ENCODE peak calls at places on chromosomes 1 and 21, in five cellular contexts. One of them, this sample, is unnamed.

GRCh38 chr21:29053011-29053553 is 20.4 kb downstream of the CCT8 start:
- DNase-seq in frontal cortex: no peak
- DNase-seq in choroid plexus epithelial cell: no peak
- DNase-seq in DMS53: no peak
- DNase-seq in stimulated activated CD8-positive, alpha-beta memory T cell treated with anti-CD3 and anti-CD28 coated beads, Interleukin-7, amount 100 ng/mL, for 1 hour: no peak
- DNase-seq in this sample: no peak

GRCh38 chr1:14897080-14897449 is 256.5 kb upstream of the TMEM51 start:
- DNase-seq in choroid plexus epithelial cell: peak
- DNase-seq in DMS53: no peak
- DNase-seq in frontal cortex: no peak
- DNase-seq in stimulated activated CD8-positive, alpha-beta memory T cell treated with anti-CD3 and anti-CD28 coated beads, Interleukin-7, amount 100 ng/mL, for 1 hour: no peak
- DNase-seq in this sample: no peak

GRCh38 chr1:31531177-31532000 is 44.9 kb upstream of the TINAGL1 start:
- DNase-seq in stimulated activated CD8-positive, alpha-beta memory T cell treated with anti-CD3 and anti-CD28 coated beads, Interleukin-7, amount 100 ng/mL, for 1 hour: no peak
- DNase-seq in frontal cortex: no peak
- DNase-seq in DMS53: no peak
- DNase-seq in choroid plexus epithelial cell: peak
- DNase-seq in this sample: no peak

GRCh38 chr1:9881838-9882249 is 28.2 kb downstream of the CTNNBIP1 start:
- DNase-seq in DMS53: no peak
- DNase-seq in frontal cortex: no peak
- DNase-seq in choroid plexus epithelial cell: peak
- DNase-seq in stimulated activated CD8-positive, alpha-beta memory T cell treated with anti-CD3 and anti-CD28 coated beads, Interleukin-7, amount 100 ng/mL, for 1 hour: no peak
- DNase-seq in this sample: no peak

GRCh38 chr1:61950418-61950817 is 208.1 kb downstream of the PATJ start:
- DNase-seq in DMS53: peak
- DNase-seq in frontal cortex: no peak
- DNase-seq in stimulated activated CD8-positive, alpha-beta memory T cell treated with anti-CD3 and anti-CD28 coated beads, Interleukin-7, amount 100 ng/mL, for 1 hour: no peak
- DNase-seq in choroid plexus epithelial cell: peak
- DNase-seq in this sample: no peak

GRCh38 chr1:112558634-112559033 is 49.9 kb downstream of the WNT2B start:
- DNase-seq in choroid plexus epithelial cell: no peak
- DNase-seq in stimulated activated CD8-positive, alpha-beta memory T cell treated with anti-CD3 and anti-CD28 coated beads, Interleukin-7, amount 100 ng/mL, for 1 hour: no peak
- DNase-seq in DMS53: no peak
- DNase-seq in frontal cortex: no peak
- DNase-seq in this sample: no peak

GRCh38 chr1:177591155-177591554 is 378.7 kb downstream of the SEC16B start:
- DNase-seq in frontal cortex: no peak
- DNase-seq in choroid plexus epithelial cell: no peak
- DNase-seq in DMS53: no peak
- DNase-seq in stimulated activated CD8-positive, alpha-beta memory T cell treated with anti-CD3 and anti-CD28 coated beads, Interleukin-7, amount 100 ng/mL, for 1 hour: no peak
- DNase-seq in this sample: no peak

GRCh38 chr1:55986003-55986402 is 593.4 kb downstream of the PLPP3 start:
- DNase-seq in stimulated activated CD8-positive, alpha-beta memory T cell treated with anti-CD3 and anti-CD28 coated beads, Interleukin-7, amount 100 ng/mL, for 1 hour: no peak
- DNase-seq in choroid plexus epithelial cell: no peak
- DNase-seq in DMS53: no peak
- DNase-seq in frontal cortex: no peak
- DNase-seq in this sample: no peak

GRCh38 chr1:70779571-70779970 is 268.0 kb downstream of the PTGER3 start:
- DNase-seq in frontal cortex: no peak
- DNase-seq in choroid plexus epithelial cell: no peak
- DNase-seq in stimulated activated CD8-positive, alpha-beta memory T cell treated with anti-CD3 and anti-CD28 coated beads, Interleukin-7, amount 100 ng/mL, for 1 hour: no peak
- DNase-seq in DMS53: no peak
- DNase-seq in this sample: no peak

GRCh38 chr1:206575165-206575893 is 36.9 kb downstream of the EIF2D start:
- DNase-seq in frontal cortex: no peak
- DNase-seq in stimulated activated CD8-positive, alpha-beta memory T cell treated with anti-CD3 and anti-CD28 coated beads, Interleukin-7, amount 100 ng/mL, for 1 hour: no peak
- DNase-seq in choroid plexus epithelial cell: peak
- DNase-seq in DMS53: no peak
- DNase-seq in this sample: no peak

GRCh38 chr1:228317411-228317828 is 89.2 kb downstream of the TRIM11 start:
- DNase-seq in DMS53: no peak
- DNase-seq in frontal cortex: no peak
- DNase-seq in choroid plexus epithelial cell: no peak
- DNase-seq in stimulated activated CD8-positive, alpha-beta memory T cell treated with anti-CD3 and anti-CD28 coated beads, Interleukin-7, amount 100 ng/mL, for 1 hour: no peak
- DNase-seq in this sample: no peak

GRCh38 chr1:114113801-114114750 is 39.6 kb downstream of the SYT6 start:
- DNase-seq in DMS53: peak
- DNase-seq in frontal cortex: no peak
- DNase-seq in choroid plexus epithelial cell: peak
- DNase-seq in stimulated activated CD8-positive, alpha-beta memory T cell treated with anti-CD3 and anti-CD28 coated beads, Interleukin-7, amount 100 ng/mL, for 1 hour: no peak
- DNase-seq in this sample: peak

GRCh38 chr21:23801292-23801691 is 1806.0 kb downstream of the MRPL39 start:
- DNase-seq in frontal cortex: no peak
- DNase-seq in DMS53: no peak
- DNase-seq in choroid plexus epithelial cell: no peak
- DNase-seq in stimulated activated CD8-positive, alpha-beta memory T cell treated with anti-CD3 and anti-CD28 coated beads, Interleukin-7, amount 100 ng/mL, for 1 hour: no peak
- DNase-seq in this sample: no peak

GRCh38 chr1:232274236-232274855 is 355.6 kb downstream of the SIPA1L2 start:
- DNase-seq in choroid plexus epithelial cell: no peak
- DNase-seq in stimulated activated CD8-positive, alpha-beta memory T cell treated with anti-CD3 and anti-CD28 coated beads, Interleukin-7, amount 100 ng/mL, for 1 hour: no peak
- DNase-seq in DMS53: no peak
- DNase-seq in frontal cortex: no peak
- DNase-seq in this sample: no peak

GRCh38 chr1:203304919-203305808 is at the start of gene BTG2:
- DNase-seq in DMS53: peak
- DNase-seq in frontal cortex: peak
- DNase-seq in choroid plexus epithelial cell: peak
- DNase-seq in stimulated activated CD8-positive, alpha-beta memory T cell treated with anti-CD3 and anti-CD28 coated beads, Interleukin-7, amount 100 ng/mL, for 1 hour: peak
- DNase-seq in this sample: peak

GRCh38 chr1:228508253-228508652 is 21.1 kb downstream of the RNF187 start:
- DNase-seq in choroid plexus epithelial cell: no peak
- DNase-seq in stimulated activated CD8-positive, alpha-beta memory T cell treated with anti-CD3 and anti-CD28 coated beads, Interleukin-7, amount 100 ng/mL, for 1 hour: no peak
- DNase-seq in frontal cortex: no peak
- DNase-seq in DMS53: no peak
- DNase-seq in this sample: no peak

GRCh38 chr1:5771788-5772187 is 220.4 kb downstream of the NPHP4 start:
- DNase-seq in stimulated activated CD8-positive, alpha-beta memory T cell treated with anti-CD3 and anti-CD28 coated beads, Interleukin-7, amount 100 ng/mL, for 1 hour: no peak
- DNase-seq in choroid plexus epithelial cell: no peak
- DNase-seq in DMS53: no peak
- DNase-seq in frontal cortex: no peak
- DNase-seq in this sample: no peak

GRCh38 chr1:36211307-36211706 is 12.9 kb upstream of the THRAP3 start:
- DNase-seq in choroid plexus epithelial cell: no peak
- DNase-seq in DMS53: no peak
- DNase-seq in stimulated activated CD8-positive, alpha-beta memory T cell treated with anti-CD3 and anti-CD28 coated beads, Interleukin-7, amount 100 ng/mL, for 1 hour: no peak
- DNase-seq in frontal cortex: no peak
- DNase-seq in this sample: no peak

GRCh38 chr1:31731049-31731565 is 27.3 kb upstream of the COL16A1 start:
- DNase-seq in choroid plexus epithelial cell: no peak
- DNase-seq in frontal cortex: no peak
- DNase-seq in stimulated activated CD8-positive, alpha-beta memory T cell treated with anti-CD3 and anti-CD28 coated beads, Interleukin-7, amount 100 ng/mL, for 1 hour: no peak
- DNase-seq in DMS53: no peak
- DNase-seq in this sample: no peak

GRCh38 chr21:42672699-42673458 is 19.5 kb downstream of the PDE9A start:
- DNase-seq in frontal cortex: no peak
- DNase-seq in choroid plexus epithelial cell: peak
- DNase-seq in stimulated activated CD8-positive, alpha-beta memory T cell treated with anti-CD3 and anti-CD28 coated beads, Interleukin-7, amount 100 ng/mL, for 1 hour: no peak
- DNase-seq in DMS53: no peak
- DNase-seq in this sample: no peak